ENCODE peak calls at places on chromosomes 6 and 20, in seven cellular contexts. C is heart right ventricle; W is stimulated activated CD8-positive, alpha-beta memory T cell treated with anti-CD3 and anti-CD28 coated beads, Interleukin-15, amount 100 ng/mL, for 24 hours; D is Right ventricle myocardium inferior; U is NCI-H446 treated with DMSO at 0.1 percent for 48 hours; I is psoas muscle; R is stimulated activated naive B cell treated with anti-CD40 and anti-IgM and Interleukin-4, amounts not matched to agents 10 μg/mL and 1 μg/mL and 100 μg/mL, for 72 hours. E is an unnamed sample.

GRCh38 chr6:130233332-130233731 is 10.6 kb upstream of the SAMD3 start:
- DNase-seq in D (no peak), W (no peak), C (no peak), U (no peak), I (no peak), R (no peak), E (no peak)

GRCh38 chr6:34926655-34927054 is 37.6 kb downstream of the ANKS1A start:
- DNase-seq in R (no peak), W (no peak), I (no peak), D (no peak), C (no peak), U (no peak), E (no peak)

GRCh38 chr6:52106994-52107393 is 19.6 kb upstream of the PKHD1 start:
- DNase-seq in C (no peak), U (no peak), I (no peak), D (no peak), W (no peak), R (no peak), E (no peak)

GRCh38 chr20:37741560-37741959 is 47.7 kb downstream of the CTNNBL1 start:
- DNase-seq in D (no peak), R (no peak), C (no peak), I (no peak), U (no peak), W (no peak), E (no peak)

GRCh38 chr6:131210469-131210868 is 75.2 kb downstream of the AKAP7 start:
- DNase-seq in C (no peak), I (no peak), W (no peak), U (no peak), D (no peak), R (no peak), E (no peak)

GRCh38 chr6:118751072-118751471 is 99.7 kb upstream of the CEP85L start:
- DNase-seq in D (no peak), U (no peak), C (no peak), R (no peak), I (no peak), W (no peak), E (no peak)

GRCh38 chr20:9241721-9242427 is 173.0 kb downstream of the PLCB4 start:
- DNase-seq in D (no peak), U (no peak), W (no peak), C (no peak), I (no peak), R (no peak), E (no peak)

GRCh38 chr20:19181552-19181951 is 30.9 kb upstream of the SLC24A3 start:
- DNase-seq in R (no peak), I (no peak), D (no peak), W (no peak), U (no peak), C (no peak), E (no peak)

GRCh38 chr20:32585011-32585518 is at the start of gene NOL4L:
- DNase-seq in D (no peak), R (no peak), I (no peak), U (no peak), C (peak), W (no peak), E (peak)

GRCh38 chr6:138593100-138593877 is 94.0 kb upstream of the NHSL1 start:
- DNase-seq in D (no peak), U (no peak), I (peak), W (no peak), R (peak), C (no peak), E (peak)

GRCh38 chr6:163355471-163355991 is 59.0 kb upstream of the QKI start:
- DNase-seq in C (peak), U (no peak), D (peak), W (no peak), R (no peak), I (peak), E (peak)

GRCh38 chr6:138465007-138465645 is 34.2 kb downstream of the NHSL1 start:
- DNase-seq in U (no peak), W (no peak), I (no peak), D (no peak), R (no peak), C (no peak), E (no peak)

GRCh38 chr6:64249129-64249528 is 613.5 kb downstream of the PHF3 start:
- DNase-seq in D (no peak), R (no peak), U (no peak), W (no peak), I (no peak), C (no peak), E (no peak)